ENCODE peak calls at places on chromosomes 3 and 15, in five cellular contexts. One of them, this sample, is unnamed.

GRCh38 chr3:141561426-141562034 is 74.7 kb downstream of the RASA2 start:
- DNase-seq in fibroblast of pulmonary artery: peak
- DNase-seq in psoas muscle: no peak
- DNase-seq in A549: no peak
- DNase-seq in fibroblast of lung: peak
- DNase-seq in this sample: peak

GRCh38 chr3:51400169-51400568 is 9.1 kb downstream of the RBM15B start:
- DNase-seq in fibroblast of pulmonary artery: no peak
- DNase-seq in psoas muscle: no peak
- DNase-seq in A549: no peak
- DNase-seq in fibroblast of lung: no peak
- DNase-seq in this sample: no peak

GRCh38 chr3:130470132-130470531 is 46.8 kb upstream of the COL6A6 start:
- DNase-seq in fibroblast of pulmonary artery: no peak
- DNase-seq in psoas muscle: no peak
- DNase-seq in A549: no peak
- DNase-seq in fibroblast of lung: no peak
- DNase-seq in this sample: no peak

GRCh38 chr3:168250415-168250861 is 154.7 kb upstream of the GOLIM4 start:
- DNase-seq in fibroblast of pulmonary artery: peak
- DNase-seq in psoas muscle: no peak
- DNase-seq in A549: no peak
- DNase-seq in fibroblast of lung: peak
- DNase-seq in this sample: peak

GRCh38 chr3:151012753-151013152 is 40.2 kb upstream of the CLRN1 start:
- DNase-seq in fibroblast of pulmonary artery: no peak
- DNase-seq in psoas muscle: no peak
- DNase-seq in A549: no peak
- DNase-seq in fibroblast of lung: no peak
- DNase-seq in this sample: no peak

GRCh38 chr15:59313703-59314332 is 58.9 kb downstream of the MYO1E start:
- DNase-seq in fibroblast of pulmonary artery: peak
- DNase-seq in psoas muscle: peak
- DNase-seq in A549: peak
- DNase-seq in fibroblast of lung: peak
- DNase-seq in this sample: peak

GRCh38 chr3:132638721-132639120 is 20.9 kb downstream of the ACAD11 start:
- DNase-seq in fibroblast of pulmonary artery: no peak
- DNase-seq in psoas muscle: no peak
- DNase-seq in A549: no peak
- DNase-seq in fibroblast of lung: no peak
- DNase-seq in this sample: no peak

GRCh38 chr15:48363474-48363873 is 32.2 kb downstream of the DUT start:
- DNase-seq in fibroblast of pulmonary artery: no peak
- DNase-seq in psoas muscle: no peak
- DNase-seq in A549: no peak
- DNase-seq in fibroblast of lung: no peak
- DNase-seq in this sample: no peak

GRCh38 chr15:90126457-90127435 is 24.5 kb upstream of the IDH2 start:
- DNase-seq in fibroblast of pulmonary artery: no peak
- DNase-seq in psoas muscle: peak
- DNase-seq in A549: no peak
- DNase-seq in fibroblast of lung: peak
- DNase-seq in this sample: no peak

GRCh38 chr3:195853036-195853435 is 41.3 kb upstream of the MUC4 start:
- DNase-seq in fibroblast of pulmonary artery: no peak
- DNase-seq in psoas muscle: no peak
- DNase-seq in A549: no peak
- DNase-seq in fibroblast of lung: no peak
- DNase-seq in this sample: no peak

GRCh38 chr3:195847061-195847950 is 35.6 kb upstream of the MUC4 start:
- DNase-seq in fibroblast of pulmonary artery: peak
- DNase-seq in psoas muscle: no peak
- DNase-seq in A549: peak
- DNase-seq in fibroblast of lung: peak
- DNase-seq in this sample: peak

GRCh38 chr3:195845483-195845882 is 33.8 kb upstream of the MUC4 start:
- DNase-seq in fibroblast of pulmonary artery: no peak
- DNase-seq in psoas muscle: no peak
- DNase-seq in A549: no peak
- DNase-seq in fibroblast of lung: no peak
- DNase-seq in this sample: no peak

GRCh38 chr3:195850857-195851531 is 39.3 kb upstream of the MUC4 start:
- DNase-seq in fibroblast of pulmonary artery: peak
- DNase-seq in psoas muscle: peak
- DNase-seq in A549: peak
- DNase-seq in fibroblast of lung: peak
- DNase-seq in this sample: peak

GRCh38 chr3:195849322-195850074 is 37.8 kb upstream of the MUC4 start:
- DNase-seq in fibroblast of pulmonary artery: no peak
- DNase-seq in psoas muscle: no peak
- DNase-seq in A549: peak
- DNase-seq in fibroblast of lung: no peak
- DNase-seq in this sample: no peak
- TF ChIP-seq CTCF in fibroblast of pulmonary artery: no peak
- TF ChIP-seq CTCF in psoas muscle: peak
- TF ChIP-seq CTCF in A549: peak
- TF ChIP-seq CTCF in fibroblast of lung: no peak
- TF ChIP-seq CTCF in this sample: no peak

GRCh38 chr15:56805466-56806146 is 72.3 kb upstream of the ZNF280D start:
- DNase-seq in fibroblast of pulmonary artery: peak
- DNase-seq in psoas muscle: no peak
- DNase-seq in A549: peak
- DNase-seq in fibroblast of lung: peak
- DNase-seq in this sample: peak
- H3K4me3 ChIP-seq in fibroblast of pulmonary artery: peak
- H3K4me3 ChIP-seq in psoas muscle: peak
- H3K4me3 ChIP-seq in A549: peak
- H3K4me3 ChIP-seq in fibroblast of lung: no peak
- H3K4me3 ChIP-seq in this sample: peak

DNA sequence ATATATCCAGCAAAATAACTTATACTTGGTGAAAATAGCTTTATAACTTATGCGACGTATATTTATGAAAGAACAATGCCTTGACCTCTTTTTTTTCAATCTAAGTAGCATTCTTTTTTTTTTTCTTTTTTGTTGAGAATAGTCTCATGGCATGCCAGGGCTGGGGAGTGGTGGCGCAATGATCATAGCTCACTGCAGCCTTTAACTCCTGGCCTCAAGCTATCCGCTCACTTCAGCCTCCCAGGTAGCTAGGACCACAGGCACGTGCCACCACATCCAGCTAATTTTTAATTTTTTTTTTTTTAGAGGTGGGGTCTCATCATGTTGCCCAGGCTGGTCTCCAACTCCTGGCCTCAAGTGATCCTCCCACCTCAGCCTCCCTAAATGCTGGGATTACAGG is 43.5 kb downstream of the RAB8B start:
- DNase-seq in fibroblast of pulmonary artery: peak
- DNase-seq in psoas muscle: no peak
- DNase-seq in A549: no peak
- DNase-seq in fibroblast of lung: no peak
- DNase-seq in this sample: peak
- TF ChIP-seq CTCF in fibroblast of pulmonary artery: no peak
- TF ChIP-seq CTCF in psoas muscle: no peak
- TF ChIP-seq CTCF in A549: no peak
- TF ChIP-seq CTCF in fibroblast of lung: no peak
- TF ChIP-seq CTCF in this sample: no peak

DNA sequence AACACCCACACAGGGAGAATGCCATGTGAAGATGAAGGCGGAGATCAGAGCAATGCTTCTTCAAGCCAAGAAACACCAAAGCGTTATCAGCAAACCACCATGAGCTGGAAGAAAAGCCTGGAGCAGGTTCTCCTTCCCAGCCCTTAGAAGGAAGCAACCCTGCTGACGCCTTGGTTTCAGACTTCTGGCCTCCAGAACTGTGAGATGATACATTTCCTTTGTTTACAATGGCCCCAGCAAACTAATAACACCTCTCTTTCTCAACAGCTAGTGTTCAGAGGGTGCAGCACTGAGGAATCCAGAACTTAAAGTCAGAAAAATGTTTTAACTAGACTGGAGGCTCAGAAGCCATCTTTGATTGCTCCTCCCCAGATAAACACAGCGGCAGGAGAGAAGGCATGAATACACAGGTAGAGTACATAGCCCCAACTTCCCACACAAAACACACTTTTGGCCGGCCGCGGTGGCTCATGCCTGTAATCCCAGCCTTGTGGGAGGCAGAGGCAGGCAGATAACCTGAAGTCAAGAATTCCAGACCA is 132.4 kb upstream of the LPP start:
- DNase-seq in fibroblast of pulmonary artery: peak
- DNase-seq in psoas muscle: no peak
- DNase-seq in A549: no peak
- DNase-seq in fibroblast of lung: peak
- DNase-seq in this sample: peak
- H3K4me3 ChIP-seq in fibroblast of pulmonary artery: no peak
- H3K4me3 ChIP-seq in psoas muscle: no peak
- H3K4me3 ChIP-seq in A549: no peak
- H3K4me3 ChIP-seq in fibroblast of lung: no peak
- H3K4me3 ChIP-seq in this sample: no peak

GRCh38 chr15:64878708-64879107 is 33.0 kb upstream of the ANKDD1A start:
- DNase-seq in fibroblast of pulmonary artery: no peak
- DNase-seq in psoas muscle: no peak
- DNase-seq in A549: no peak
- DNase-seq in fibroblast of lung: no peak
- DNase-seq in this sample: no peak
- TF ChIP-seq CTCF in fibroblast of pulmonary artery: no peak
- TF ChIP-seq CTCF in psoas muscle: no peak
- TF ChIP-seq CTCF in A549: no peak
- TF ChIP-seq CTCF in fibroblast of lung: no peak
- TF ChIP-seq CTCF in this sample: no peak

DNA sequence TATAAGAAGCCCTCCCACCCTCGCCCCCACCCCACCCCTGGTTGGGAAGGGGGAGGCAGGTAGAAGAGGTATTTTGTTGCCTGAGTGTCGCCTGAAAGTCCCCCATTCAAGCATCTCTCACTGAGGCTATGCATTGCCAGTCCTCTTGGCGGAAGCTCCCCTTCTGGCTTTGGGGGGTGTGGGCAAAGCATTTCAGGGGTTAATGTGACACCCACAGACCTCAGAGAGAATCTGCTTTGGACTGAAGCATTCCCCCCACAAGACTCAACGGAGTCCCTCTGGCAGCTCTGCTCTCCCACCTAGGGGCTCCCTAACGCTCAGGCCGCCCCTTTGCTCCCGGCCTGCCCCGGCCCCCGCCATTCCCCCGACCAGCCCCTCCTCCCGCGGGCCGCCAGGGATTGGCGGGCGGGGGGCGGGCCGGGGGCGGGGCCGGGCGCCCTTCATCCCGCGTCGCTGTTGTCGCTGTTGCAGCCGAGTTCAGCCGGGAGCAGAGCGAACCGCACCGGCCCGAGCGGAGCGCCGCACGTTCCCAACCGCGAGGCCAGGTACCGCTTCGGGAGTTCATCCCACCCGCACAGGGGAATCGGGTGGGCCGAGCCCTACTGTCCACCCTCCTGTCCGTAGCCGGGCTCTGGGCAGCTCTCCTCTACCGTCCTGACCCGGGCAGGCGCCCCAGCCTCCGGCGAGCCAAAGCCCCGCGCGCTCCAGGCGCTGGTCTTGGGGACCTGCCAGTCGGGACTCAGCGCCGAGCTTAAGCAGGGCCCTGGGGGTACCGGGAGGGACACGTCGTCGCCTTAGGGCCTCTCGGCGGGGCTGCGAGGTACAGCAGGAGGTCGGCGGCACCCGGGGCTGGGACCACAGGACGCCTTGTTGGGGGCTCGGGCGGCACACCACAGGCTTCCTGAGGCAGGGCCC is at the start of gene SLC38A3:
- DNase-seq in fibroblast of pulmonary artery: no peak
- DNase-seq in psoas muscle: no peak
- DNase-seq in A549: no peak
- DNase-seq in fibroblast of lung: no peak
- DNase-seq in this sample: no peak
- H3K4me3 ChIP-seq in fibroblast of pulmonary artery: peak
- H3K4me3 ChIP-seq in psoas muscle: peak
- H3K4me3 ChIP-seq in A549: no peak
- H3K4me3 ChIP-seq in fibroblast of lung: no peak
- H3K4me3 ChIP-seq in this sample: peak

DNA sequence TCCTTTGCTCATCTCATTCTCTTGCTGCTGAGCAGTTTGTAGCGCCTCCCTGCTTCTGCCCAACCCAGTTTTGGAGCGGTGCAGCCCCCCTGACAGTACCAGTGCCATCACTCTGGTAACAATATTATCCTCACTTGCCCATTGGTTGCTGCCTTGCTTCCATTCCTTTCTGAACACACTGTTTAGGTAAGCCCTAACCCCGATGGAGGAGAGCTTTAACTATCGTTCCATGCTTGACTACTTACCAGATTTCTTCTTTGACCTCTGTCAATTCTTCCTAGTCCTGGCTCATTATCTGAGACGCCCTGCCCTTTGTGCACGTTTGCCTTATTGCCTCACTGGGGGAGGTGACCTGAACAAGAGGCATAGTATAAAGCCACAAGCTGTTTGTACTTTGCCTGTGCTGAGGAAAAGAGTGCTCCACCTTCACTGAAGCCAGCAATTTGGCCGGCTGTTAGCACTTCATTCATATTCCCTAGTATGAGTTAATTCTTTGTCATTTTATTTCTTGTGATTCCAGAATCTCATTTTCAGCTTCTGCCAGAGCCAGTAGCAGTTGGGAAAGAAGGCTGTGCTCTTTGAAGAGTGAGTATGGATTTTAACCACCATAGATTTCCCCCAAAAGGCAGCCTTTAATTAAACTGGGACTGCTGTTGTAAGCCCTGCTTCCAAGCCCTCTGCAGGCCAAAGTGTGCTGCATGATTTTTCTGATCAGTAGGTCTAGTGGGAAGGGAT is 11.9 kb downstream of the ABHD6 start:
- DNase-seq in fibroblast of pulmonary artery: peak
- DNase-seq in psoas muscle: no peak
- DNase-seq in A549: no peak
- DNase-seq in fibroblast of lung: no peak
- DNase-seq in this sample: no peak
- TF ChIP-seq CTCF in fibroblast of pulmonary artery: peak
- TF ChIP-seq CTCF in psoas muscle: no peak
- TF ChIP-seq CTCF in A549: no peak
- TF ChIP-seq CTCF in fibroblast of lung: peak
- TF ChIP-seq CTCF in this sample: peak

GRCh38 chr3:54020436-54020835 is 101.9 kb upstream of the CACNA2D3 start:
- DNase-seq in fibroblast of pulmonary artery: no peak
- DNase-seq in psoas muscle: no peak
- DNase-seq in A549: no peak
- DNase-seq in fibroblast of lung: no peak
- DNase-seq in this sample: no peak
- H3K4me3 ChIP-seq in fibroblast of pulmonary artery: no peak
- H3K4me3 ChIP-seq in psoas muscle: no peak
- H3K4me3 ChIP-seq in A549: no peak
- H3K4me3 ChIP-seq in fibroblast of lung: no peak
- H3K4me3 ChIP-seq in this sample: no peak

This sample was measured in fibroblast of the aortic adventitia.